ENCODE peak calls at places on chromosomes 11 and 22, in six cellular contexts. One of them, this sample, is unnamed.

GRCh38 chr11:19777342-19778102 is 64.9 kb downstream of the NAV2 start:
- DNase-seq in H9: peak; percentile 41
- DNase-seq in HTR-8/SVneo: peak; percentile 83
- DNase-seq in A549: peak; percentile 68
- DNase-seq in NAMALWA: no peak
- DNase-seq in small intestine: peak; percentile 57
- DNase-seq in this sample: peak; percentile 75

GRCh38 chr11:92226331-92227232 is 2.0 kb downstream of the FAT3 start:
- DNase-seq in H9: peak; percentile 77
- DNase-seq in HTR-8/SVneo: peak; percentile 14
- DNase-seq in NAMALWA: no peak
- DNase-seq in small intestine: no peak
- DNase-seq in A549: no peak
- DNase-seq in this sample: peak; percentile 89

GRCh38 chr11:19820100-19820499 is 107.5 kb downstream of the NAV2 start:
- DNase-seq in H9: no peak
- DNase-seq in A549: no peak
- DNase-seq in small intestine: no peak
- DNase-seq in NAMALWA: no peak
- DNase-seq in HTR-8/SVneo: no peak
- DNase-seq in this sample: no peak

GRCh38 chr11:111422494-111423249 is 43.6 kb upstream of the POU2AF1 start:
- DNase-seq in A549: peak; percentile 6
- DNase-seq in H9: peak; percentile 88
- DNase-seq in NAMALWA: peak; percentile 89
- DNase-seq in HTR-8/SVneo: peak; percentile 55
- DNase-seq in small intestine: peak; percentile 66
- DNase-seq in this sample: peak; percentile 90

GRCh38 chr11:71182791-71183556 is 69.4 kb downstream of the SHANK2 start:
- DNase-seq in A549: no peak
- DNase-seq in HTR-8/SVneo: no peak
- DNase-seq in small intestine: no peak
- DNase-seq in NAMALWA: no peak
- DNase-seq in H9: peak; percentile 15
- DNase-seq in this sample: no peak

GRCh38 chr11:19447150-19447566 is 206.4 kb upstream of the E2F8 start:
- DNase-seq in small intestine: peak; percentile 29
- DNase-seq in A549: no peak
- DNase-seq in NAMALWA: no peak
- DNase-seq in HTR-8/SVneo: no peak
- DNase-seq in H9: no peak
- DNase-seq in this sample: no peak

GRCh38 chr11:110509485-110509884 is 79.7 kb downstream of the FDX1 start:
- DNase-seq in HTR-8/SVneo: no peak
- DNase-seq in A549: no peak
- DNase-seq in NAMALWA: no peak
- DNase-seq in H9: no peak
- DNase-seq in small intestine: no peak
- DNase-seq in this sample: no peak

GRCh38 chr22:42428760-42429159 is 3.4 kb downstream of the NFAM1 start:
- DNase-seq in small intestine: no peak
- DNase-seq in NAMALWA: no peak
- DNase-seq in H9: no peak
- DNase-seq in A549: no peak
- DNase-seq in HTR-8/SVneo: no peak
- DNase-seq in this sample: no peak

GRCh38 chr11:134645576-134645975 is 233.5 kb upstream of the B3GAT1 start:
- DNase-seq in H9: no peak
- DNase-seq in NAMALWA: no peak
- DNase-seq in small intestine: no peak
- DNase-seq in A549: no peak
- DNase-seq in HTR-8/SVneo: no peak
- DNase-seq in this sample: no peak

GRCh38 chr22:31291716-31292644 is at the start of gene PIK3IP1:
- DNase-seq in small intestine: peak; percentile 90
- DNase-seq in H9: peak; percentile 93
- DNase-seq in HTR-8/SVneo: peak; percentile 59
- DNase-seq in NAMALWA: peak; percentile 95
- DNase-seq in A549: peak; percentile 66
- DNase-seq in this sample: peak; percentile 98

GRCh38 chr11:46361283-46362145 is 14.3 kb downstream of the DGKZ start:
- DNase-seq in NAMALWA: peak; percentile 86
- DNase-seq in A549: no peak
- DNase-seq in H9: no peak
- DNase-seq in small intestine: no peak
- DNase-seq in HTR-8/SVneo: no peak
- DNase-seq in this sample: no peak

GRCh38 chr11:106137061-106137460 is 59.6 kb downstream of the AASDHPPT start:
- DNase-seq in A549: no peak
- DNase-seq in small intestine: no peak
- DNase-seq in H9: no peak
- DNase-seq in NAMALWA: no peak
- DNase-seq in HTR-8/SVneo: no peak
- DNase-seq in this sample: no peak

GRCh38 chr11:17547051-17547577 is at the start of gene OTOG:
- DNase-seq in A549: no peak
- DNase-seq in NAMALWA: no peak
- DNase-seq in H9: peak; percentile 96
- DNase-seq in HTR-8/SVneo: no peak
- DNase-seq in small intestine: no peak
- DNase-seq in this sample: peak; percentile 95

GRCh38 chr11:114134870-114135269 is 75.4 kb downstream of the ZBTB16 start:
- DNase-seq in HTR-8/SVneo: no peak
- DNase-seq in H9: no peak
- DNase-seq in A549: no peak
- DNase-seq in NAMALWA: no peak
- DNase-seq in small intestine: no peak
- DNase-seq in this sample: no peak

GRCh38 chr22:38296372-38296771 is 20.9 kb downstream of the CSNK1E start:
- DNase-seq in H9: no peak
- DNase-seq in small intestine: no peak
- DNase-seq in NAMALWA: no peak
- DNase-seq in A549: no peak
- DNase-seq in HTR-8/SVneo: no peak
- DNase-seq in this sample: no peak

GRCh38 chr11:76209956-76210885 is 3.9 kb upstream of the WNT11 start:
- DNase-seq in NAMALWA: no peak
- DNase-seq in H9: no peak
- DNase-seq in A549: no peak
- DNase-seq in HTR-8/SVneo: peak; percentile 71
- DNase-seq in small intestine: peak; percentile 52
- DNase-seq in this sample: peak; percentile 54

GRCh38 chr22:44497218-44497903 is 672 bp downstream of the RTL6 start:
- DNase-seq in NAMALWA: no peak
- DNase-seq in H9: no peak
- DNase-seq in A549: no peak
- DNase-seq in small intestine: peak; percentile 32
- DNase-seq in HTR-8/SVneo: no peak
- DNase-seq in this sample: peak; percentile 37

GRCh38 chr11:125176866-125177265 is 12.3 kb downstream of the PKNOX2 start:
- DNase-seq in NAMALWA: no peak
- DNase-seq in HTR-8/SVneo: no peak
- DNase-seq in A549: no peak
- DNase-seq in H9: no peak
- DNase-seq in small intestine: no peak
- DNase-seq in this sample: no peak

GRCh38 chr11:12602421-12602820 is 71.8 kb upstream of the TEAD1 start:
- DNase-seq in NAMALWA: no peak
- DNase-seq in A549: no peak
- DNase-seq in small intestine: no peak
- DNase-seq in H9: no peak
- DNase-seq in HTR-8/SVneo: no peak
- DNase-seq in this sample: no peak

GRCh38 chr11:119147604-119148333 is 1.1 kb upstream of the ABCG4 start:
- DNase-seq in HTR-8/SVneo: no peak
- DNase-seq in H9: peak; percentile 59
- DNase-seq in small intestine: no peak
- DNase-seq in A549: no peak
- DNase-seq in NAMALWA: no peak
- DNase-seq in this sample: peak; percentile 66

GRCh38 chr11:64876835-64877341 is 1.5 kb downstream of the EHD1 start:
- DNase-seq in small intestine: peak; percentile 75
- DNase-seq in A549: no peak
- DNase-seq in NAMALWA: peak; percentile 37
- DNase-seq in HTR-8/SVneo: peak; percentile 38
- DNase-seq in H9: no peak
- DNase-seq in this sample: no peak

GRCh38 chr22:27682438-27682837 is 119.1 kb downstream of the MN1 start:
- DNase-seq in H9: peak; percentile 62
- DNase-seq in NAMALWA: peak; percentile 12
- DNase-seq in A549: no peak
- DNase-seq in small intestine: no peak
- DNase-seq in HTR-8/SVneo: no peak
- DNase-seq in this sample: peak; percentile 74

GRCh38 chr22:33210129-33210784 is 152.1 kb upstream of the SYN3 start:
- DNase-seq in H9: peak; percentile 79
- DNase-seq in NAMALWA: peak; percentile 83
- DNase-seq in HTR-8/SVneo: peak; percentile 8
- DNase-seq in small intestine: peak; percentile 39
- DNase-seq in A549: peak; percentile 24
- DNase-seq in this sample: peak; percentile 87

GRCh38 chr11:93741882-93742226 is 382 bp downstream of the C11orf54 start:
- DNase-seq in small intestine: peak; percentile 88
- DNase-seq in NAMALWA: no peak
- DNase-seq in A549: peak; percentile 71
- DNase-seq in H9: no peak
- DNase-seq in HTR-8/SVneo: peak; percentile 54
- DNase-seq in this sample: peak; percentile 51

GRCh38 chr11:101870510-101870909 is 44.3 kb upstream of the CEP126 start:
- DNase-seq in A549: peak; percentile 38
- DNase-seq in small intestine: peak; percentile 90
- DNase-seq in NAMALWA: no peak
- DNase-seq in HTR-8/SVneo: peak; percentile 59
- DNase-seq in H9: no peak
- DNase-seq in this sample: no peak

GRCh38 chr11:62752994-62753735 is 795 bp downstream of the ZBTB3 start:
- DNase-seq in H9: no peak
- DNase-seq in small intestine: no peak
- DNase-seq in A549: no peak
- DNase-seq in HTR-8/SVneo: no peak
- DNase-seq in NAMALWA: no peak
- DNase-seq in this sample: no peak

GRCh38 chr11:63427971-63428508 is 58.5 kb downstream of the SLC22A9 start:
- DNase-seq in A549: no peak
- DNase-seq in H9: peak; percentile 51
- DNase-seq in small intestine: no peak
- DNase-seq in HTR-8/SVneo: no peak
- DNase-seq in NAMALWA: no peak
- DNase-seq in this sample: peak; percentile 26

GRCh38 chr11:126431401-126432064 is 76.0 kb downstream of the ST3GAL4 start:
- DNase-seq in HTR-8/SVneo: peak; percentile 70
- DNase-seq in A549: peak; percentile 10
- DNase-seq in NAMALWA: no peak
- DNase-seq in small intestine: no peak
- DNase-seq in H9: no peak
- DNase-seq in this sample: no peak

GRCh38 chr22:38696606-38697005 is 4.1 kb downstream of the JOSD1 start:
- DNase-seq in A549: peak; percentile 57
- DNase-seq in NAMALWA: no peak
- DNase-seq in H9: no peak
- DNase-seq in HTR-8/SVneo: no peak
- DNase-seq in small intestine: peak; percentile 70
- DNase-seq in this sample: no peak

GRCh38 chr11:12289667-12290476 is 87.5 kb upstream of the PARVA start:
- DNase-seq in HTR-8/SVneo: no peak
- DNase-seq in NAMALWA: no peak
- DNase-seq in A549: no peak
- DNase-seq in H9: no peak
- DNase-seq in small intestine: no peak
- DNase-seq in this sample: no peak

GRCh38 chr11:32006799-32007388 is 84.0 kb upstream of the RCN1 start:
- DNase-seq in HTR-8/SVneo: peak; percentile 41
- DNase-seq in small intestine: peak; percentile 19
- DNase-seq in H9: peak; percentile 44
- DNase-seq in NAMALWA: peak; percentile 71
- DNase-seq in A549: peak; percentile 40
- DNase-seq in this sample: peak; percentile 84

GRCh38 chr11:2775083-2775625 is 75.4 kb upstream of the KCNQ1OT1 start:
- DNase-seq in H9: no peak
- DNase-seq in small intestine: no peak
- DNase-seq in A549: no peak
- DNase-seq in NAMALWA: no peak
- DNase-seq in HTR-8/SVneo: no peak
- DNase-seq in this sample: no peak

GRCh38 chr11:70481625-70482528 is 83.5 kb downstream of the CTTN start:
- DNase-seq in HTR-8/SVneo: peak; percentile 85
- DNase-seq in NAMALWA: no peak
- DNase-seq in A549: peak; percentile 64
- DNase-seq in H9: no peak
- DNase-seq in small intestine: peak; percentile 83
- DNase-seq in this sample: no peak

GRCh38 chr11:117892651-117893050 is 16.2 kb upstream of the FXYD6 start:
- DNase-seq in small intestine: no peak
- DNase-seq in H9: no peak
- DNase-seq in HTR-8/SVneo: no peak
- DNase-seq in NAMALWA: no peak
- DNase-seq in A549: no peak
- DNase-seq in this sample: no peak

GRCh38 chr11:68010058-68011041 is at the start of gene ALDH3B1:
- DNase-seq in small intestine: peak; percentile 92
- DNase-seq in A549: peak; percentile 81
- DNase-seq in H9: peak; percentile 62
- DNase-seq in HTR-8/SVneo: peak; percentile 90
- DNase-seq in NAMALWA: peak; percentile 64
- DNase-seq in this sample: peak; percentile 56